ENCODE peak calls at places on chromosomes 1 and 21, in five cellular contexts. K is SK-N-SH, R is iris pigment epithelial cell, Z is bronchial epithelial cell, O is fibroblast of mammary gland. I is an unnamed sample.

GRCh38 chr1:192810253-192810880 is 1.5 kb downstream of the RGS2 start:
- DNase-seq in K (no peak), R (peak), Z (no peak), O (no peak), I (no peak)

GRCh38 chr1:162283657-162284056 is 93.0 kb downstream of the SPATA46 start:
- DNase-seq in O (no peak), R (no peak), Z (no peak), K (no peak), I (no peak)

GRCh38 chr1:202046227-202046626 is 35.8 kb downstream of the ELF3 start:
- DNase-seq in K (no peak), Z (peak), R (no peak), O (no peak), I (no peak)

GRCh38 chr1:34885405-34886247 is 26.1 kb upstream of the SMIM12 start:
- DNase-seq in O (peak), Z (peak), K (no peak), R (peak), I (peak)

GRCh38 chr1:16618719-16619118 is 5.4 kb upstream of the NBPF1 start:
- DNase-seq in R (no peak), O (no peak), Z (no peak), K (peak), I (no peak)

GRCh38 chr1:44785027-44785376 is 3.0 kb downstream of the BEST4 start:
- DNase-seq in O (no peak), K (no peak), R (no peak), Z (no peak), I (no peak)

GRCh38 chr1:167722152-167722869 is 529 bp downstream of the MPZL1 start:
- DNase-seq in K (peak), Z (peak), R (peak), O (peak), I (peak)

GRCh38 chr1:116488052-116488451 is 82.8 kb downstream of the CD58 start:
- DNase-seq in R (no peak), K (no peak), Z (peak), O (no peak), I (no peak)

GRCh38 chr1:110215621-110216020 is 5.5 kb downstream of the KCNC4 start:
- DNase-seq in O (no peak), R (no peak), K (no peak), Z (no peak), I (no peak)

GRCh38 chr1:247360991-247361721 is 29.5 kb upstream of the ZNF496 start:
- DNase-seq in Z (no peak), K (no peak), R (peak), O (peak), I (no peak)

GRCh38 chr1:111707906-111708305 is 31.3 kb downstream of the INKA2 start:
- DNase-seq in R (peak), Z (peak), O (peak), K (no peak), I (peak)

GRCh38 chr1:25790472-25790871 is 9.5 kb upstream of the SELENON start:
- DNase-seq in R (no peak), K (no peak), O (no peak), Z (no peak), I (no peak)

GRCh38 chr1:153631047-153632022 is 2.5 kb upstream of the CHTOP start:
- DNase-seq in R (no peak), Z (peak), K (no peak), O (no peak), I (no peak)

GRCh38 chr1:23618586-23619083 is 59.3 kb upstream of the ID3 start:
- DNase-seq in O (no peak), Z (no peak), K (no peak), R (no peak), I (no peak)

GRCh38 chr1:1222575-1223225 is 8.7 kb upstream of the TNFRSF4 start:
- DNase-seq in K (no peak), R (no peak), Z (no peak), O (no peak), I (no peak)

GRCh38 chr21:24649691-24650090 is 957.6 kb downstream of the MRPL39 start:
- DNase-seq in Z (no peak), R (no peak), O (no peak), K (no peak), I (no peak)

GRCh38 chr1:193284219-193284618 is 97.8 kb upstream of the B3GALT2 start:
- DNase-seq in R (no peak), K (no peak), O (no peak), Z (no peak), I (no peak)

GRCh38 chr1:82506970-82507369 is 706.2 kb downstream of the ADGRL2 start:
- DNase-seq in K (no peak), O (no peak), Z (no peak), R (no peak), I (no peak)

GRCh38 chr1:209411491-209411929 is 172.0 kb upstream of the CAMK1G start:
- DNase-seq in K (no peak), Z (peak), O (peak), R (peak), I (peak)

GRCh38 chr1:93007941-93008577 is 46.8 kb upstream of the DIPK1A start:
- DNase-seq in O (peak), Z (no peak), K (no peak), R (peak), I (no peak)